ENCODE peak calls at places on chromosomes 3 and 15, in five cellular contexts. Q, V, C, A and M are unnamed samples.

GRCh38 chr15:40911139-40911538 is 16.9 kb downstream of the VPS18 start:
- DNase-seq in C (no peak), Q (no peak), A (peak), V (no peak), M (no peak)

GRCh38 chr3:13141991-13142412 is 68.8 kb upstream of the IQSEC1 start:
- DNase-seq in Q (peak), C (peak), V (no peak), A (peak), M (no peak)

GRCh38 chr3:10836676-10837075 is 20.6 kb downstream of the SLC6A11 start:
- DNase-seq in V (no peak), A (no peak), Q (no peak), C (no peak), M (no peak)

GRCh38 chr15:34470091-34470490 is 32.5 kb upstream of the GOLGA8A start:
- DNase-seq in V (no peak), Q (no peak), A (no peak), C (no peak), M (no peak)

GRCh38 chr3:2390926-2391532 is 292.4 kb downstream of the CNTN4 start:
- DNase-seq in V (peak), A (no peak), Q (no peak), C (no peak), M (peak)

GRCh38 chr3:155334897-155335883 is 41.7 kb upstream of the STRIT1 start:
- DNase-seq in A (no peak), Q (no peak), C (no peak), V (peak), M (peak)

GRCh38 chr15:101031203-101031602 is 112.0 kb downstream of the LRRK1 start:
- DNase-seq in A (no peak), C (no peak), V (no peak), Q (no peak), M (no peak)

GRCh38 chr15:62648954-62649353 is 393.6 kb upstream of the TPM1 start:
- DNase-seq in C (no peak), V (no peak), A (no peak), Q (peak), M (no peak)